ENCODE peak calls at places on chromosomes 7 and 10, in seven cellular contexts. One of them, this sample, is unnamed.

GRCh38 chr10:14569274-14570060 is 205.2 kb downstream of the FAM107B start:
- DNase-seq in natural killer cell treated with Interleukin-12 subunit alpha and Interleukin-12 subunit beta and Interleukin-15 and Interleukin-18, amount 100 ng/mL, for 72 hours: no peak
- DNase-seq in ELR: no peak
- DNase-seq in pons: no peak
- DNase-seq in activated CD4-positive, alpha-beta T cell treated with anti-CD3 and anti-CD28 coated beads, Interleukin-2, amount 50 U/mL, for 1 hour: no peak
- DNase-seq in GM04503: no peak
- DNase-seq in SJSA1: no peak
- DNase-seq in this sample: no peak

GRCh38 chr10:90871279-90871760 is 454 bp upstream of the RPP30 start:
- DNase-seq in natural killer cell treated with Interleukin-12 subunit alpha and Interleukin-12 subunit beta and Interleukin-15 and Interleukin-18, amount 100 ng/mL, for 72 hours: no peak
- DNase-seq in ELR: peak; percentile 87
- DNase-seq in pons: peak; percentile 84
- DNase-seq in activated CD4-positive, alpha-beta T cell treated with anti-CD3 and anti-CD28 coated beads, Interleukin-2, amount 50 U/mL, for 1 hour: peak; percentile 16
- DNase-seq in GM04503: no peak
- DNase-seq in SJSA1: peak; percentile 76
- DNase-seq in this sample: peak; percentile 90

GRCh38 chr7:101650579-101651081 is 21.5 kb upstream of the MYL10 start:
- DNase-seq in natural killer cell treated with Interleukin-12 subunit alpha and Interleukin-12 subunit beta and Interleukin-15 and Interleukin-18, amount 100 ng/mL, for 72 hours: no peak
- DNase-seq in ELR: no peak
- DNase-seq in pons: no peak
- DNase-seq in activated CD4-positive, alpha-beta T cell treated with anti-CD3 and anti-CD28 coated beads, Interleukin-2, amount 50 U/mL, for 1 hour: no peak
- DNase-seq in GM04503: no peak
- DNase-seq in SJSA1: no peak
- DNase-seq in this sample: no peak

GRCh38 chr10:133024711-133025557 is 62.8 kb upstream of the ADGRA1 start:
- DNase-seq in natural killer cell treated with Interleukin-12 subunit alpha and Interleukin-12 subunit beta and Interleukin-15 and Interleukin-18, amount 100 ng/mL, for 72 hours: no peak
- DNase-seq in ELR: no peak
- DNase-seq in pons: no peak
- DNase-seq in activated CD4-positive, alpha-beta T cell treated with anti-CD3 and anti-CD28 coated beads, Interleukin-2, amount 50 U/mL, for 1 hour: no peak
- DNase-seq in GM04503: no peak
- DNase-seq in SJSA1: no peak
- DNase-seq in this sample: no peak

GRCh38 chr10:31836569-31837406 is 91.8 kb downstream of the ARHGAP12 start:
- DNase-seq in natural killer cell treated with Interleukin-12 subunit alpha and Interleukin-12 subunit beta and Interleukin-15 and Interleukin-18, amount 100 ng/mL, for 72 hours: no peak
- DNase-seq in ELR: peak; percentile 62
- DNase-seq in pons: peak; percentile 65
- DNase-seq in activated CD4-positive, alpha-beta T cell treated with anti-CD3 and anti-CD28 coated beads, Interleukin-2, amount 50 U/mL, for 1 hour: no peak
- DNase-seq in GM04503: no peak
- DNase-seq in SJSA1: no peak
- DNase-seq in this sample: peak; percentile 44

GRCh38 chr7:8638076-8638475 is 204.7 kb downstream of the NXPH1 start:
- DNase-seq in natural killer cell treated with Interleukin-12 subunit alpha and Interleukin-12 subunit beta and Interleukin-15 and Interleukin-18, amount 100 ng/mL, for 72 hours: no peak
- DNase-seq in ELR: no peak
- DNase-seq in pons: peak; percentile 54
- DNase-seq in activated CD4-positive, alpha-beta T cell treated with anti-CD3 and anti-CD28 coated beads, Interleukin-2, amount 50 U/mL, for 1 hour: no peak
- DNase-seq in GM04503: no peak
- DNase-seq in SJSA1: no peak
- DNase-seq in this sample: no peak

GRCh38 chr10:98235876-98236275 is 32.1 kb downstream of the LOXL4 start:
- DNase-seq in natural killer cell treated with Interleukin-12 subunit alpha and Interleukin-12 subunit beta and Interleukin-15 and Interleukin-18, amount 100 ng/mL, for 72 hours: no peak
- DNase-seq in ELR: no peak
- DNase-seq in pons: no peak
- DNase-seq in activated CD4-positive, alpha-beta T cell treated with anti-CD3 and anti-CD28 coated beads, Interleukin-2, amount 50 U/mL, for 1 hour: no peak
- DNase-seq in GM04503: no peak
- DNase-seq in SJSA1: no peak
- DNase-seq in this sample: no peak

GRCh38 chr10:19920075-19920726 is 104.0 kb downstream of the PLXDC2 start:
- DNase-seq in natural killer cell treated with Interleukin-12 subunit alpha and Interleukin-12 subunit beta and Interleukin-15 and Interleukin-18, amount 100 ng/mL, for 72 hours: no peak
- DNase-seq in ELR: no peak
- DNase-seq in pons: no peak
- DNase-seq in activated CD4-positive, alpha-beta T cell treated with anti-CD3 and anti-CD28 coated beads, Interleukin-2, amount 50 U/mL, for 1 hour: no peak
- DNase-seq in GM04503: no peak
- DNase-seq in SJSA1: no peak
- DNase-seq in this sample: no peak

GRCh38 chr10:131786756-131787605 is 113.8 kb upstream of the PPP2R2D start:
- DNase-seq in natural killer cell treated with Interleukin-12 subunit alpha and Interleukin-12 subunit beta and Interleukin-15 and Interleukin-18, amount 100 ng/mL, for 72 hours: no peak
- DNase-seq in ELR: peak; percentile 38
- DNase-seq in pons: peak; percentile 53
- DNase-seq in activated CD4-positive, alpha-beta T cell treated with anti-CD3 and anti-CD28 coated beads, Interleukin-2, amount 50 U/mL, for 1 hour: peak; percentile 22
- DNase-seq in GM04503: no peak
- DNase-seq in SJSA1: peak; percentile 15
- DNase-seq in this sample: peak; percentile 12

GRCh38 chr10:69655868-69656555 is 26.0 kb downstream of the FAM241B start:
- DNase-seq in natural killer cell treated with Interleukin-12 subunit alpha and Interleukin-12 subunit beta and Interleukin-15 and Interleukin-18, amount 100 ng/mL, for 72 hours: no peak
- DNase-seq in ELR: no peak
- DNase-seq in pons: no peak
- DNase-seq in activated CD4-positive, alpha-beta T cell treated with anti-CD3 and anti-CD28 coated beads, Interleukin-2, amount 50 U/mL, for 1 hour: no peak
- DNase-seq in GM04503: no peak
- DNase-seq in SJSA1: no peak
- DNase-seq in this sample: no peak

GRCh38 chr10:132114953-132115520 is 49.3 kb downstream of the JAKMIP3 start:
- DNase-seq in natural killer cell treated with Interleukin-12 subunit alpha and Interleukin-12 subunit beta and Interleukin-15 and Interleukin-18, amount 100 ng/mL, for 72 hours: no peak
- DNase-seq in ELR: no peak
- DNase-seq in pons: no peak
- DNase-seq in activated CD4-positive, alpha-beta T cell treated with anti-CD3 and anti-CD28 coated beads, Interleukin-2, amount 50 U/mL, for 1 hour: no peak
- DNase-seq in GM04503: no peak
- DNase-seq in SJSA1: no peak
- DNase-seq in this sample: no peak

GRCh38 chr10:106648534-106649481 is 515.7 kb downstream of the SORCS1 start:
- DNase-seq in natural killer cell treated with Interleukin-12 subunit alpha and Interleukin-12 subunit beta and Interleukin-15 and Interleukin-18, amount 100 ng/mL, for 72 hours: no peak
- DNase-seq in ELR: no peak
- DNase-seq in pons: no peak
- DNase-seq in activated CD4-positive, alpha-beta T cell treated with anti-CD3 and anti-CD28 coated beads, Interleukin-2, amount 50 U/mL, for 1 hour: no peak
- DNase-seq in GM04503: no peak
- DNase-seq in SJSA1: no peak
- DNase-seq in this sample: no peak

GRCh38 chr7:98771519-98772241 is 98.1 kb downstream of the TMEM130 start:
- DNase-seq in natural killer cell treated with Interleukin-12 subunit alpha and Interleukin-12 subunit beta and Interleukin-15 and Interleukin-18, amount 100 ng/mL, for 72 hours: no peak
- DNase-seq in ELR: peak; percentile 38
- DNase-seq in pons: peak; percentile 20
- DNase-seq in activated CD4-positive, alpha-beta T cell treated with anti-CD3 and anti-CD28 coated beads, Interleukin-2, amount 50 U/mL, for 1 hour: no peak
- DNase-seq in GM04503: peak; percentile 51
- DNase-seq in SJSA1: peak; percentile 85
- DNase-seq in this sample: no peak

GRCh38 chr7:113026941-113027340 is 59.7 kb downstream of the GPR85 start:
- DNase-seq in natural killer cell treated with Interleukin-12 subunit alpha and Interleukin-12 subunit beta and Interleukin-15 and Interleukin-18, amount 100 ng/mL, for 72 hours: no peak
- DNase-seq in ELR: peak; percentile 60
- DNase-seq in pons: no peak
- DNase-seq in activated CD4-positive, alpha-beta T cell treated with anti-CD3 and anti-CD28 coated beads, Interleukin-2, amount 50 U/mL, for 1 hour: no peak
- DNase-seq in GM04503: peak; percentile 28
- DNase-seq in SJSA1: no peak
- DNase-seq in this sample: no peak

GRCh38 chr7:70833726-70834125 is 298.2 kb upstream of the GALNT17 start:
- DNase-seq in natural killer cell treated with Interleukin-12 subunit alpha and Interleukin-12 subunit beta and Interleukin-15 and Interleukin-18, amount 100 ng/mL, for 72 hours: no peak
- DNase-seq in ELR: peak; percentile 68
- DNase-seq in pons: no peak
- DNase-seq in activated CD4-positive, alpha-beta T cell treated with anti-CD3 and anti-CD28 coated beads, Interleukin-2, amount 50 U/mL, for 1 hour: no peak
- DNase-seq in GM04503: peak; percentile 4
- DNase-seq in SJSA1: no peak
- DNase-seq in this sample: no peak

GRCh38 chr10:124703778-124704427 is 40.3 kb downstream of the FAM53B start:
- DNase-seq in natural killer cell treated with Interleukin-12 subunit alpha and Interleukin-12 subunit beta and Interleukin-15 and Interleukin-18, amount 100 ng/mL, for 72 hours: no peak
- DNase-seq in ELR: no peak
- DNase-seq in pons: peak; percentile 87
- DNase-seq in activated CD4-positive, alpha-beta T cell treated with anti-CD3 and anti-CD28 coated beads, Interleukin-2, amount 50 U/mL, for 1 hour: no peak
- DNase-seq in GM04503: no peak
- DNase-seq in SJSA1: no peak
- DNase-seq in this sample: peak; percentile 33

GRCh38 chr7:33725111-33725510 is 180.2 kb upstream of the BMPER start:
- DNase-seq in natural killer cell treated with Interleukin-12 subunit alpha and Interleukin-12 subunit beta and Interleukin-15 and Interleukin-18, amount 100 ng/mL, for 72 hours: no peak
- DNase-seq in ELR: no peak
- DNase-seq in pons: no peak
- DNase-seq in activated CD4-positive, alpha-beta T cell treated with anti-CD3 and anti-CD28 coated beads, Interleukin-2, amount 50 U/mL, for 1 hour: no peak
- DNase-seq in GM04503: no peak
- DNase-seq in SJSA1: no peak
- DNase-seq in this sample: no peak

GRCh38 chr10:16816142-16816541 is 1.1 kb downstream of the RSU1 start:
- DNase-seq in natural killer cell treated with Interleukin-12 subunit alpha and Interleukin-12 subunit beta and Interleukin-15 and Interleukin-18, amount 100 ng/mL, for 72 hours: peak; percentile 61
- DNase-seq in ELR: peak; percentile 4
- DNase-seq in pons: peak; percentile 5
- DNase-seq in activated CD4-positive, alpha-beta T cell treated with anti-CD3 and anti-CD28 coated beads, Interleukin-2, amount 50 U/mL, for 1 hour: no peak
- DNase-seq in GM04503: no peak
- DNase-seq in SJSA1: no peak
- DNase-seq in this sample: no peak

GRCh38 chr10:92011560-92012214 is 88.1 kb downstream of the BTAF1 start:
- DNase-seq in natural killer cell treated with Interleukin-12 subunit alpha and Interleukin-12 subunit beta and Interleukin-15 and Interleukin-18, amount 100 ng/mL, for 72 hours: no peak
- DNase-seq in ELR: peak; percentile 91
- DNase-seq in pons: no peak
- DNase-seq in activated CD4-positive, alpha-beta T cell treated with anti-CD3 and anti-CD28 coated beads, Interleukin-2, amount 50 U/mL, for 1 hour: no peak
- DNase-seq in GM04503: no peak
- DNase-seq in SJSA1: peak; percentile 36
- DNase-seq in this sample: peak; percentile 56

GRCh38 chr10:43118631-43119415 is 19.4 kb upstream of the CSGALNACT2 start:
- DNase-seq in natural killer cell treated with Interleukin-12 subunit alpha and Interleukin-12 subunit beta and Interleukin-15 and Interleukin-18, amount 100 ng/mL, for 72 hours: peak; percentile 57
- DNase-seq in ELR: no peak
- DNase-seq in pons: no peak
- DNase-seq in activated CD4-positive, alpha-beta T cell treated with anti-CD3 and anti-CD28 coated beads, Interleukin-2, amount 50 U/mL, for 1 hour: no peak
- DNase-seq in GM04503: no peak
- DNase-seq in SJSA1: no peak
- DNase-seq in this sample: no peak

GRCh38 chr10:122142652-122143237 is 128.4 kb upstream of the BTBD16 start:
- DNase-seq in natural killer cell treated with Interleukin-12 subunit alpha and Interleukin-12 subunit beta and Interleukin-15 and Interleukin-18, amount 100 ng/mL, for 72 hours: no peak
- DNase-seq in ELR: peak; percentile 43
- DNase-seq in pons: peak; percentile 56
- DNase-seq in activated CD4-positive, alpha-beta T cell treated with anti-CD3 and anti-CD28 coated beads, Interleukin-2, amount 50 U/mL, for 1 hour: peak; percentile 8
- DNase-seq in GM04503: no peak
- DNase-seq in SJSA1: no peak
- DNase-seq in this sample: peak; percentile 43

GRCh38 chr7:15891151-15891842 is 204.8 kb upstream of the MEOX2 start:
- DNase-seq in natural killer cell treated with Interleukin-12 subunit alpha and Interleukin-12 subunit beta and Interleukin-15 and Interleukin-18, amount 100 ng/mL, for 72 hours: no peak
- DNase-seq in ELR: peak; percentile 65
- DNase-seq in pons: no peak
- DNase-seq in activated CD4-positive, alpha-beta T cell treated with anti-CD3 and anti-CD28 coated beads, Interleukin-2, amount 50 U/mL, for 1 hour: no peak
- DNase-seq in GM04503: peak; percentile 13
- DNase-seq in SJSA1: no peak
- DNase-seq in this sample: peak; percentile 46

GRCh38 chr10:125232841-125233240 is 72.5 kb upstream of the CTBP2 start:
- DNase-seq in natural killer cell treated with Interleukin-12 subunit alpha and Interleukin-12 subunit beta and Interleukin-15 and Interleukin-18, amount 100 ng/mL, for 72 hours: no peak
- DNase-seq in ELR: peak; percentile 80
- DNase-seq in pons: no peak
- DNase-seq in activated CD4-positive, alpha-beta T cell treated with anti-CD3 and anti-CD28 coated beads, Interleukin-2, amount 50 U/mL, for 1 hour: no peak
- DNase-seq in GM04503: no peak
- DNase-seq in SJSA1: peak; percentile 55
- DNase-seq in this sample: no peak

GRCh38 chr10:72564596-72564995 is 61.3 kb downstream of the MICU1 start:
- DNase-seq in natural killer cell treated with Interleukin-12 subunit alpha and Interleukin-12 subunit beta and Interleukin-15 and Interleukin-18, amount 100 ng/mL, for 72 hours: no peak
- DNase-seq in ELR: peak; percentile 2
- DNase-seq in pons: no peak
- DNase-seq in activated CD4-positive, alpha-beta T cell treated with anti-CD3 and anti-CD28 coated beads, Interleukin-2, amount 50 U/mL, for 1 hour: no peak
- DNase-seq in GM04503: peak; percentile 85
- DNase-seq in SJSA1: no peak
- DNase-seq in this sample: no peak

GRCh38 chr7:31776616-31777015 is 89.6 kb downstream of the PPP1R17 start:
- DNase-seq in natural killer cell treated with Interleukin-12 subunit alpha and Interleukin-12 subunit beta and Interleukin-15 and Interleukin-18, amount 100 ng/mL, for 72 hours: no peak
- DNase-seq in ELR: peak; percentile 95
- DNase-seq in pons: no peak
- DNase-seq in activated CD4-positive, alpha-beta T cell treated with anti-CD3 and anti-CD28 coated beads, Interleukin-2, amount 50 U/mL, for 1 hour: no peak
- DNase-seq in GM04503: peak; percentile 64
- DNase-seq in SJSA1: peak; percentile 2
- DNase-seq in this sample: peak; percentile 55

GRCh38 chr10:108789911-108790310 is 1133.4 kb downstream of the XPNPEP1 start:
- DNase-seq in natural killer cell treated with Interleukin-12 subunit alpha and Interleukin-12 subunit beta and Interleukin-15 and Interleukin-18, amount 100 ng/mL, for 72 hours: no peak
- DNase-seq in ELR: peak; percentile 96
- DNase-seq in pons: no peak
- DNase-seq in activated CD4-positive, alpha-beta T cell treated with anti-CD3 and anti-CD28 coated beads, Interleukin-2, amount 50 U/mL, for 1 hour: no peak
- DNase-seq in GM04503: no peak
- DNase-seq in SJSA1: no peak
- DNase-seq in this sample: no peak

GRCh38 chr10:102918817-102919236 is 733 bp downstream of the CNNM2 start:
- DNase-seq in natural killer cell treated with Interleukin-12 subunit alpha and Interleukin-12 subunit beta and Interleukin-15 and Interleukin-18, amount 100 ng/mL, for 72 hours: no peak
- DNase-seq in ELR: peak; percentile 48
- DNase-seq in pons: no peak
- DNase-seq in activated CD4-positive, alpha-beta T cell treated with anti-CD3 and anti-CD28 coated beads, Interleukin-2, amount 50 U/mL, for 1 hour: peak; percentile 28
- DNase-seq in GM04503: no peak
- DNase-seq in SJSA1: no peak
- DNase-seq in this sample: no peak

GRCh38 chr7:69564454-69565417 is 33.5 kb upstream of the AUTS2 start:
- DNase-seq in natural killer cell treated with Interleukin-12 subunit alpha and Interleukin-12 subunit beta and Interleukin-15 and Interleukin-18, amount 100 ng/mL, for 72 hours: no peak
- DNase-seq in ELR: no peak
- DNase-seq in pons: peak; percentile 95
- DNase-seq in activated CD4-positive, alpha-beta T cell treated with anti-CD3 and anti-CD28 coated beads, Interleukin-2, amount 50 U/mL, for 1 hour: no peak
- DNase-seq in GM04503: peak; percentile 14
- DNase-seq in SJSA1: no peak
- DNase-seq in this sample: peak; percentile 1

GRCh38 chr7:41979834-41980307 is 257.1 kb downstream of the GLI3 start:
- DNase-seq in natural killer cell treated with Interleukin-12 subunit alpha and Interleukin-12 subunit beta and Interleukin-15 and Interleukin-18, amount 100 ng/mL, for 72 hours: no peak
- DNase-seq in ELR: peak; percentile 63
- DNase-seq in pons: no peak
- DNase-seq in activated CD4-positive, alpha-beta T cell treated with anti-CD3 and anti-CD28 coated beads, Interleukin-2, amount 50 U/mL, for 1 hour: no peak
- DNase-seq in GM04503: no peak
- DNase-seq in SJSA1: peak; percentile 31
- DNase-seq in this sample: peak; percentile 55

GRCh38 chr10:121303273-121303890 is 294.9 kb downstream of the FGFR2 start:
- DNase-seq in natural killer cell treated with Interleukin-12 subunit alpha and Interleukin-12 subunit beta and Interleukin-15 and Interleukin-18, amount 100 ng/mL, for 72 hours: no peak
- DNase-seq in ELR: no peak
- DNase-seq in pons: no peak
- DNase-seq in activated CD4-positive, alpha-beta T cell treated with anti-CD3 and anti-CD28 coated beads, Interleukin-2, amount 50 U/mL, for 1 hour: no peak
- DNase-seq in GM04503: no peak
- DNase-seq in SJSA1: no peak
- DNase-seq in this sample: no peak

GRCh38 chr10:31927597-31928530 is 767 bp downstream of the ARHGAP12 start:
- DNase-seq in natural killer cell treated with Interleukin-12 subunit alpha and Interleukin-12 subunit beta and Interleukin-15 and Interleukin-18, amount 100 ng/mL, for 72 hours: peak; percentile 68
- DNase-seq in ELR: peak; percentile 70
- DNase-seq in pons: peak; percentile 55
- DNase-seq in activated CD4-positive, alpha-beta T cell treated with anti-CD3 and anti-CD28 coated beads, Interleukin-2, amount 50 U/mL, for 1 hour: peak; percentile 45
- DNase-seq in GM04503: no peak
- DNase-seq in SJSA1: peak; percentile 58
- DNase-seq in this sample: peak; percentile 69

GRCh38 chr10:15122477-15123030 is 25.4 kb downstream of the RPP38 start:
- DNase-seq in natural killer cell treated with Interleukin-12 subunit alpha and Interleukin-12 subunit beta and Interleukin-15 and Interleukin-18, amount 100 ng/mL, for 72 hours: no peak
- DNase-seq in ELR: no peak
- DNase-seq in pons: no peak
- DNase-seq in activated CD4-positive, alpha-beta T cell treated with anti-CD3 and anti-CD28 coated beads, Interleukin-2, amount 50 U/mL, for 1 hour: no peak
- DNase-seq in GM04503: no peak
- DNase-seq in SJSA1: no peak
- DNase-seq in this sample: no peak

This sample was measured in endothelial cell of umbilical vein.